ENCODE peak calls at places on chromosomes 1 and 21, in six cellular contexts. V is IMR-90, M is ascending aorta, Z is stomach, C is AG09319, W is nephron progenitor cell. R is an unnamed sample.

GRCh38 chr21:17679002-17679600 is 66.4 kb upstream of the BTG3 start:
- DNase-seq in Z (no peak), W (no peak), M (no peak), V (peak; percentile 71), C (peak; percentile 40), R (peak; percentile 78)

GRCh38 chr1:164515221-164515620 is 43.8 kb upstream of the PBX1 start:
- DNase-seq in V (no peak), M (no peak), Z (no peak), W (no peak), C (no peak), R (no peak)

GRCh38 chr1:63073530-63074306 is 248.6 kb upstream of the FOXD3 start:
- DNase-seq in M (no peak), V (no peak), C (no peak), Z (no peak), W (no peak), R (no peak)

GRCh38 chr1:227449051-227449450 is 114.3 kb upstream of the ZNF678 start:
- DNase-seq in V (no peak), Z (no peak), M (no peak), C (no peak), W (peak; percentile 27), R (peak; percentile 19)

GRCh38 chr1:147665521-147665920 is 4.8 kb downstream of the ACP6 start:
- DNase-seq in V (no peak), W (no peak), M (no peak), C (no peak), Z (no peak), R (no peak)

GRCh38 chr1:184283999-184284398 is 102.8 kb upstream of the C1orf21 start:
- DNase-seq in W (no peak), C (peak; percentile 38), V (peak; percentile 94), Z (no peak), M (no peak), R (peak; percentile 31)

GRCh38 chr1:101136739-101137138 is 100.1 kb upstream of the S1PR1 start:
- DNase-seq in V (peak; percentile 19), M (no peak), C (no peak), W (no peak), Z (no peak), R (no peak)

GRCh38 chr1:156839426-156840109 is 19.3 kb downstream of the INSRR start:
- DNase-seq in V (no peak), M (no peak), Z (no peak), C (no peak), W (no peak), R (no peak)

GRCh38 chr1:235942979-235943575 is 76.4 kb upstream of the LYST start:
- DNase-seq in C (no peak), V (no peak), W (no peak), M (no peak), Z (no peak), R (no peak)

GRCh38 chr1:32361674-32362473 is 411 bp downstream of the FAM229A start:
- DNase-seq in M (no peak), V (no peak), Z (peak; percentile 49), W (peak; percentile 67), C (no peak), R (no peak)

GRCh38 chr1:57262472-57262871 is 161.4 kb downstream of the DAB1 start:
- DNase-seq in M (no peak), C (no peak), W (no peak), V (no peak), Z (no peak), R (no peak)

GRCh38 chr1:169043823-169044222 is 62.7 kb upstream of the ATP1B1 start:
- DNase-seq in M (no peak), Z (no peak), C (no peak), W (no peak), V (no peak), R (no peak)

GRCh38 chr1:208475951-208476824 is 232.0 kb upstream of the PLXNA2 start:
- DNase-seq in C (no peak), W (peak; percentile 45), V (no peak), M (no peak), Z (no peak), R (no peak)

GRCh38 chr1:169105087-169105433 is 1.4 kb upstream of the ATP1B1 start:
- DNase-seq in Z (no peak), V (no peak), C (no peak), W (no peak), M (no peak), R (no peak)

GRCh38 chr1:157249326-157249725 is 111.1 kb upstream of the ETV3 start:
- DNase-seq in V (no peak), W (no peak), Z (no peak), M (no peak), C (no peak), R (no peak)

GRCh38 chr1:17369466-17369865 is 2.5 kb upstream of the PADI6 start:
- DNase-seq in Z (no peak), V (peak; percentile 37), C (no peak), W (no peak), M (no peak), R (peak; percentile 27)

GRCh38 chr1:87495147-87495546 is 166.5 kb downstream of the LMO4 start:
- DNase-seq in C (no peak), V (no peak), Z (no peak), W (no peak), M (no peak), R (no peak)

GRCh38 chr21:41895643-41896493 is 16.7 kb upstream of the PRDM15 start:
- DNase-seq in Z (no peak), W (no peak), M (no peak), V (peak; percentile 18), C (no peak), R (no peak)

GRCh38 chr1:22077728-22078127 is 25.2 kb downstream of the CDC42 start:
- DNase-seq in M (no peak), V (peak; percentile 44), Z (no peak), C (no peak), W (no peak), R (peak; percentile 45)

GRCh38 chr1:78440381-78440793 is 50.4 kb upstream of the PTGFR start:
- DNase-seq in V (peak; percentile 69), C (peak; percentile 22), M (no peak), W (no peak), Z (no peak), R (peak; percentile 53)

GRCh38 chr1:49036700-49037099 is 260.0 kb upstream of the BEND5 start:
- DNase-seq in W (no peak), C (no peak), Z (no peak), M (no peak), V (no peak), R (no peak)

GRCh38 chr1:93360111-93360510 is 14.4 kb downstream of the DR1 start:
- DNase-seq in C (no peak), V (no peak), Z (no peak), M (no peak), W (no peak), R (no peak)

GRCh38 chr1:223141021-223141420 is 2.0 kb downstream of the TLR5 start:
- DNase-seq in Z (no peak), M (no peak), C (no peak), V (peak; percentile 3), W (no peak), R (no peak)

GRCh38 chr1:205541161-205541886 is 36.9 kb downstream of the CDK18 start:
- DNase-seq in W (no peak), Z (peak; percentile 20), M (no peak), V (no peak), C (no peak), R (no peak)

DNA sequence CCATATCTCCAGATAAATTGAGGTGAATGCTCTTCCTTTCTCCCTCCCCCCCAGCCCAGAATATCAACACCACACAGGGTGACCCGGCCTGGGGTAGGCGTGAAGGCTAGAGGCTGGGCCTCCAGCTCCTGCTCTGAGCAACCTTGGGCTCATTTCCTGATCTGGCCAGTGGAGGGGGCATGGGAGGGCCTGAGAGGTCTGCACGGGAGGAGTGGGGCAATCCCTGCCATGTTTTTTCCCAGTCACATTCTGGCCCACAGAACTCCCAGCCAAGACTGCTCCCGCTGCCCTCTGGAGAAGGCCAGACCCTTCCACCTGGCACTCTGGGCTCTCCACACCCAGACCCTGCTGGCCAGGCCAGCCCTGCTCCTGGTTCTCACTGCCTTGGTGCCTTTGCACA is 3.9 kb downstream of the CLDN19 start:
- DNase-seq in Z (peak; percentile 31), W (no peak), C (no peak), M (no peak), V (no peak), R (no peak)
- TF ChIP-seq CTCF in Z (no peak), W (no peak), C (peak; percentile 32), M (no peak), V (peak; percentile 39), R (peak; percentile 45)

GRCh38 chr1:108708726-108709660 is 3.7 kb upstream of the FNDC7 start:
- DNase-seq in W (no peak), V (no peak), M (no peak), Z (no peak), C (no peak), R (no peak)
- TF ChIP-seq CTCF in W (no peak), V (no peak), M (peak; percentile 15), Z (no peak), C (no peak), R (peak; percentile 51)

GRCh38 chr1:110673197-110673701 is 1.5 kb downstream of the KCNA3 start:
- DNase-seq in W (no peak), C (no peak), M (no peak), V (no peak), Z (no peak), R (no peak)
- TF ChIP-seq CTCF in W (no peak), C (no peak), M (no peak), V (no peak), Z (no peak), R (no peak)

GRCh38 chr1:46537651-46538050 is 13.8 kb downstream of the KNCN start:
- DNase-seq in Z (no peak), C (no peak), V (no peak), W (no peak), M (no peak), R (no peak)

GRCh38 chr1:46532498-46533178 is 18.8 kb downstream of the KNCN start:
- DNase-seq in Z (peak; percentile 64), V (peak; percentile 36), W (peak; percentile 89), C (no peak), M (no peak), R (no peak)

GRCh38 chr1:46536527-46536926 is 14.9 kb downstream of the KNCN start:
- DNase-seq in M (no peak), Z (no peak), C (no peak), W (no peak), V (no peak), R (no peak)

GRCh38 chr1:46533179-46533864 is 18.1 kb downstream of the KNCN start:
- DNase-seq in W (peak; percentile 64), V (peak; percentile 26), Z (no peak), M (no peak), C (no peak), R (no peak)

DNA sequence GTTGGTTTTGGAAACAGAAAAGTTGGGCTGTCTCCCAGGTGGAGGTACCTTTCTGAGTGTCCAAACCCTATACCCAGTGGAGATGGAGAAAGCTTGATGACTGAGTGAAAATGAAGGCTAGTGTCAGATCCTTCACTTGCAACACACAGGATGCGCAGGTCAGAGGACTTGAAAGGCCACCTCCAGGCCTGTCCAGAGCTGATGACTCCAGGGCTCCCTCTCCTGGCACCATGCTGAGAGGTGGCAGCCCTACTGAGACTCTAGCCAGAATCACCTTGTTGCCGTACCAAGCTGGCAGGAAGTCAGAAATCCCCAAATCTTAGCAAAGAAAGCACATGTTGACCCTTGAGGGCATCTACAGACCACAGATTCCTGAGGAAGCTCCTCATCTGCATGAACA is 16.4 kb downstream of the KNCN start:
- DNase-seq in Z (peak; percentile 56), W (peak; percentile 51), V (no peak), M (no peak), C (no peak), R (no peak)
- TF ChIP-seq CTCF in Z (peak; percentile 29), W (peak; percentile 37), V (peak; percentile 35), M (peak; percentile 23), C (peak; percentile 39), R (peak; percentile 67)

R was measured in HFFc6.